ENCODE peak calls at places on chromosomes 11 and 22, in six cellular contexts. H is NCI-H510A treated with DMSO at 0.1 percent for 48 hours, N is T-helper 2 cell, T is occipital lobe, L is cardiac muscle cell, S is PC-9. M is an unnamed sample.

GRCh38 chr11:44694443-44694842 is 32.3 kb upstream of the TSPAN18 start:
- DNase-seq in H (no peak), N (no peak), T (no peak), L (no peak), S (no peak), M (no peak)

GRCh38 chr11:26335903-26336302 is 4.0 kb downstream of the ANO3 start:
- DNase-seq in H (no peak), N (no peak), T (no peak), L (no peak), S (no peak), M (no peak)

GRCh38 chr22:22759371-22759770 is 115.0 kb downstream of the GGTLC2 start:
- DNase-seq in H (no peak), N (no peak), T (no peak), L (no peak), S (no peak), M (no peak)

GRCh38 chr11:85088286-85088685 is 538.9 kb downstream of the DLG2 start:
- DNase-seq in H (no peak), N (no peak), T (no peak), L (no peak), S (no peak), M (no peak)

GRCh38 chr11:78203184-78203583 is 14.5 kb downstream of the USP35 start:
- DNase-seq in H (no peak), N (no peak), T (no peak), L (no peak), S (no peak), M (no peak)

GRCh38 chr11:61333638-61334433 is 808 bp downstream of the TKFC start:
- DNase-seq in H (peak), N (no peak), T (no peak), L (no peak), S (no peak), M (no peak)

GRCh38 chr11:19793356-19793755 is 80.7 kb downstream of the NAV2 start:
- DNase-seq in H (no peak), N (no peak), T (no peak), L (no peak), S (no peak), M (no peak)

GRCh38 chr11:44621140-44621681 is 55.7 kb downstream of the CD82 start:
- DNase-seq in H (peak), N (peak), T (peak), L (peak), S (no peak), M (peak)

GRCh38 chr11:102451693-102452460 is 688 bp downstream of the TMEM123 start:
- DNase-seq in H (peak), N (peak), T (peak), L (peak), S (peak), M (peak)

GRCh38 chr22:48065852-48066251 is 1303.4 kb downstream of the TBC1D22A start:
- DNase-seq in H (no peak), N (no peak), T (no peak), L (no peak), S (no peak), M (no peak)

GRCh38 chr11:72773291-72773690 is 20.6 kb downstream of the STARD10 start:
- DNase-seq in H (no peak), N (no peak), T (peak), L (peak), S (no peak), M (peak)

GRCh38 chr11:102846292-102846691 is 2.9 kb upstream of the MMP3 start:
- DNase-seq in H (no peak), N (no peak), T (no peak), L (no peak), S (peak), M (no peak)

GRCh38 chr11:26896716-26897115 is 97.2 kb upstream of the FIBIN start:
- DNase-seq in H (no peak), N (no peak), T (no peak), L (no peak), S (no peak), M (no peak)

GRCh38 chr11:67606150-67606476 is 623 bp upstream of the NDUFV1 start:
- DNase-seq in H (no peak), N (no peak), T (peak), L (peak), S (no peak), M (no peak)

GRCh38 chr11:82790723-82791487 is 57.2 kb upstream of the FAM181B start:
- DNase-seq in H (peak), N (no peak), T (no peak), L (peak), S (no peak), M (no peak)

GRCh38 chr11:116865696-116866095 is 28.3 kb upstream of the APOA1 start:
- DNase-seq in H (no peak), N (no peak), T (no peak), L (no peak), S (no peak), M (peak)

GRCh38 chr11:126153999-126154398 is 57.5 kb downstream of the RPUSD4 start:
- DNase-seq in H (peak), N (no peak), T (no peak), L (peak), S (peak), M (no peak)

GRCh38 chr11:114621950-114622809 is 26.6 kb upstream of the NXPE4 start:
- DNase-seq in H (no peak), N (no peak), T (no peak), L (no peak), S (no peak), M (no peak)

GRCh38 chr11:115408036-115408911 is 95.9 kb downstream of the CADM1 start:
- DNase-seq in H (no peak), N (no peak), T (peak), L (no peak), S (no peak), M (no peak)

GRCh38 chr22:47928626-47929025 is 1166.2 kb downstream of the TBC1D22A start:
- DNase-seq in H (no peak), N (no peak), T (no peak), L (no peak), S (peak), M (no peak)

GRCh38 chr11:134541355-134541754 is 129.3 kb upstream of the B3GAT1 start:
- DNase-seq in H (no peak), N (no peak), T (no peak), L (no peak), S (no peak), M (no peak)

GRCh38 chr22:20652582-20652981 is 121.3 kb upstream of the SERPIND1 start:
- DNase-seq in H (no peak), N (no peak), T (no peak), L (no peak), S (no peak), M (peak)

GRCh38 chr11:128116447-128117240 is 470.7 kb downstream of the ETS1 start:
- DNase-seq in H (no peak), N (no peak), T (no peak), L (peak), S (no peak), M (no peak)

GRCh38 chr11:94794287-94795168 is 26.4 kb downstream of the AMOTL1 start:
- DNase-seq in H (no peak), N (no peak), T (no peak), L (peak), S (peak), M (no peak)

GRCh38 chr11:129950319-129951034 is 52.2 kb downstream of the PRDM10 start:
- DNase-seq in H (no peak), N (no peak), T (peak), L (peak), S (no peak), M (no peak)

GRCh38 chr11:60003729-60004128 is 13.3 kb upstream of the OOSP4B start:
- DNase-seq in H (no peak), N (no peak), T (no peak), L (no peak), S (no peak), M (no peak)